ENCODE peak calls at places on chromosome 2, in eight cellular contexts. O, Z, D, B, X, S, V and L are unnamed samples.

GRCh38 chr2:33712674-33713073 is 113.6 kb upstream of the FAM98A start:
- DNase-seq in V (no peak), D (no peak), Z (no peak), S (no peak), X (no peak), O (no peak), B (no peak), L (no peak)

GRCh38 chr2:71256421-71256820 is 29.5 kb upstream of the PAIP2B start:
- DNase-seq in Z (no peak), D (no peak), O (no peak), S (peak), B (no peak), V (no peak), X (no peak), L (no peak)

GRCh38 chr2:136381722-136382633 is 264.0 kb upstream of the CXCR4 start:
- DNase-seq in X (no peak), D (no peak), B (no peak), S (no peak), V (peak), Z (no peak), O (no peak), L (no peak)

GRCh38 chr2:190575263-190575662 is 40.7 kb upstream of the NEMP2 start:
- DNase-seq in X (no peak), S (no peak), O (no peak), B (no peak), D (no peak), Z (no peak), V (peak), L (no peak)

GRCh38 chr2:153391131-153391530 is 87.4 kb downstream of the RPRM start:
- DNase-seq in S (no peak), B (no peak), Z (no peak), O (no peak), D (no peak), V (no peak), X (no peak), L (no peak)

GRCh38 chr2:239724194-239724849 is 300.8 kb downstream of the NDUFA10 start:
- DNase-seq in B (no peak), S (no peak), O (peak), X (no peak), V (no peak), D (no peak), Z (peak), L (no peak)

GRCh38 chr2:154457291-154457690 is 241.2 kb upstream of the KCNJ3 start:
- DNase-seq in V (no peak), B (no peak), S (no peak), D (no peak), X (no peak), O (no peak), Z (no peak), L (no peak)

GRCh38 chr2:237305579-237305978 is 108.4 kb downstream of the COL6A3 start:
- DNase-seq in O (no peak), S (no peak), Z (no peak), B (no peak), V (no peak), X (no peak), D (no peak), L (no peak)

GRCh38 chr2:12965540-12966269 is 249.0 kb downstream of the TRIB2 start:
- DNase-seq in S (peak), X (peak), D (peak), Z (no peak), V (peak), O (no peak), B (peak), L (peak)

GRCh38 chr2:112634874-112635157 is 10.9 kb upstream of the SLC20A1 start:
- DNase-seq in V (no peak), S (no peak), O (no peak), X (no peak), D (no peak), B (no peak), Z (no peak), L (no peak)

GRCh38 chr2:70990216-70990615 is 4.5 kb downstream of the TEX261 start:
- DNase-seq in S (no peak), O (no peak), B (no peak), D (no peak), Z (peak), X (no peak), V (no peak), L (no peak)

GRCh38 chr2:82124629-82125028 is 1820.1 kb upstream of the LRRTM1 start:
- DNase-seq in S (no peak), D (no peak), V (no peak), B (peak), O (no peak), Z (no peak), X (peak), L (no peak)